ENCODE peak calls at places on chromosomes 7 and 10, in five cellular contexts. L, B, Y, X and U are unnamed samples.

GRCh38 chr7:13538669-13539068 is 450.8 kb downstream of the ETV1 start:
- DNase-seq in L (no peak), B (no peak), Y (no peak), X (peak), U (no peak)

GRCh38 chr7:130071701-130072622 is 1.6 kb downstream of the KLHDC10 start:
- DNase-seq in L (peak), B (peak), Y (peak), X (peak), U (peak)

GRCh38 chr10:104589871-104590270 is 51.2 kb upstream of the SORCS3 start:
- DNase-seq in L (no peak), B (no peak), Y (no peak), X (peak), U (no peak)

GRCh38 chr7:112266595-112267270 is 60.2 kb downstream of the ZNF277 start:
- DNase-seq in L (no peak), B (no peak), Y (no peak), X (peak), U (no peak)

GRCh38 chr10:16756561-16757221 is 60.5 kb downstream of the RSU1 start:
- DNase-seq in L (no peak), B (no peak), Y (no peak), X (peak), U (no peak)

GRCh38 chr10:5014936-5015335 is 11.3 kb upstream of the AKR1C2 start:
- DNase-seq in L (no peak), B (no peak), Y (no peak), X (peak), U (no peak)

GRCh38 chr10:12484945-12485805 is 135.8 kb downstream of the CAMK1D start:
- DNase-seq in L (no peak), B (peak), Y (peak), X (no peak), U (no peak)

GRCh38 chr7:66301737-66302136 is 96.6 kb downstream of the TPST1 start:
- DNase-seq in L (no peak), B (no peak), Y (no peak), X (no peak), U (no peak)

GRCh38 chr7:102287465-102288146 is 938 bp downstream of the SH2B2 start:
- DNase-seq in L (no peak), B (no peak), Y (no peak), X (peak), U (no peak)

GRCh38 chr7:44980393-44981034 is 1.7 kb upstream of the MYO1G start:
- DNase-seq in L (peak), B (no peak), Y (peak), X (peak), U (peak)